ENCODE peak calls at places on chromosome 2, in seven cellular contexts. M is HepG2, Z is colonic mucosa, N is breast epithelium, S is heart left ventricle, B is DND-41, K is left ventricle myocardium inferior. W is an unnamed sample. For H3K4me1, the result is how much of the 10 kb centered on the place peaks cover.

GRCh38 chr2:223941579-223942277 is 3.4 kb downstream of the WDFY1 start:
- DNase-seq in M (no peak), Z (no peak), N (no peak), S (no peak), B (no peak), K (no peak), W (no peak)

GRCh38 chr2:11080253-11081115 is 74.8 kb upstream of the SLC66A3 start:
- DNase-seq in M (no peak), Z (no peak), N (no peak), S (no peak), B (no peak), K (no peak), W (peak)

GRCh38 chr2:241809383-241810303 is 650 bp downstream of the NEU4 start:
- DNase-seq in M (no peak), Z (peak), N (no peak), S (peak), B (no peak), K (no peak), W (no peak)

GRCh38 chr2:72949642-72950041 is 32.3 kb downstream of the EMX1 start:
- DNase-seq in M (no peak), Z (no peak), N (no peak), S (no peak), B (no peak), K (no peak), W (no peak)

GRCh38 chr2:10260130-10260529 is 42.6 kb upstream of the HPCAL1 start:
- DNase-seq in M (no peak), Z (peak), N (no peak), S (no peak), B (no peak), K (peak), W (no peak)

GRCh38 chr2:165114345-165114943 is 89.4 kb downstream of the SCN3A start:
- DNase-seq in M (peak), Z (no peak), N (no peak), S (no peak), B (no peak), K (no peak), W (no peak)

GRCh38 chr2:47876912-47877311 is 29.4 kb downstream of the FBXO11 start:
- DNase-seq in M (no peak), Z (no peak), N (no peak), S (no peak), B (no peak), K (no peak), W (no peak)

GRCh38 chr2:201964631-201965206 is 68.9 kb upstream of the FZD7 start:
- DNase-seq in M (no peak), Z (no peak), N (no peak), S (no peak), B (no peak), K (no peak), W (no peak)

GRCh38 chr2:127609818-127610217 is 36.1 kb upstream of the GPR17 start:
- DNase-seq in M (no peak), Z (no peak), N (no peak), S (no peak), B (no peak), K (no peak), W (no peak)

GRCh38 chr2:200252661-200253067 is 53.8 kb upstream of the SPATS2L start:
- DNase-seq in M (no peak), Z (no peak), N (no peak), S (no peak), B (no peak), K (no peak), W (no peak)

GRCh38 chr2:53609561-53609960 is 158.0 kb upstream of the CHAC2 start:
- DNase-seq in M (no peak), Z (no peak), N (no peak), S (no peak), B (no peak), K (no peak), W (no peak)

GRCh38 chr2:50885948-50886347 is 146.0 kb downstream of the NRXN1 start:
- DNase-seq in M (no peak), Z (no peak), N (no peak), S (no peak), B (no peak), K (no peak), W (no peak)

GRCh38 chr2:148814143-148814852 is 60.7 kb upstream of the KIF5C start:
- DNase-seq in M (no peak), Z (peak), N (no peak), S (no peak), B (no peak), K (no peak), W (no peak)

GRCh38 chr2:46304635-46305034 is 7.4 kb downstream of the EPAS1 start:
- DNase-seq in M (no peak), Z (no peak), N (no peak), S (no peak), B (peak), K (no peak), W (no peak)

GRCh38 chr2:46302005-46302696 is 4.9 kb downstream of the EPAS1 start:
- DNase-seq in M (no peak), Z (no peak), N (no peak), S (no peak), B (no peak), K (no peak), W (no peak)

GRCh38 chr2:46303822-46304221 is 6.6 kb downstream of the EPAS1 start:
- DNase-seq in M (no peak), Z (no peak), N (no peak), S (no peak), B (no peak), K (no peak), W (no peak)

GRCh38 chr2:46305177-46305576 is 8.0 kb downstream of the EPAS1 start:
- DNase-seq in M (no peak), Z (no peak), N (no peak), S (no peak), B (no peak), K (no peak), W (no peak)

GRCh38 chr2:46303233-46303632 is 6.0 kb downstream of the EPAS1 start:
- DNase-seq in M (no peak), Z (no peak), N (no peak), S (no peak), B (no peak), K (no peak), W (no peak)
- H3K4me1 ChIP-seq in M (half or more), Z (under half), N (under half), S (under half), B (under half), K (half or more), W (under half)

GRCh38 chr2:18684202-18685040 is 95.1 kb upstream of the NT5C1B start:
- DNase-seq in M (no peak), Z (peak), N (no peak), S (no peak), B (no peak), K (no peak), W (no peak)

GRCh38 chr2:18690342-18690741 is 101.0 kb upstream of the NT5C1B start:
- DNase-seq in M (no peak), Z (no peak), N (no peak), S (no peak), B (no peak), K (no peak), W (peak)
- TF ChIP-seq CTCF in M (peak), Z (no peak), N (no peak), S (no peak), B (peak), K (no peak), W (peak)

DNA sequence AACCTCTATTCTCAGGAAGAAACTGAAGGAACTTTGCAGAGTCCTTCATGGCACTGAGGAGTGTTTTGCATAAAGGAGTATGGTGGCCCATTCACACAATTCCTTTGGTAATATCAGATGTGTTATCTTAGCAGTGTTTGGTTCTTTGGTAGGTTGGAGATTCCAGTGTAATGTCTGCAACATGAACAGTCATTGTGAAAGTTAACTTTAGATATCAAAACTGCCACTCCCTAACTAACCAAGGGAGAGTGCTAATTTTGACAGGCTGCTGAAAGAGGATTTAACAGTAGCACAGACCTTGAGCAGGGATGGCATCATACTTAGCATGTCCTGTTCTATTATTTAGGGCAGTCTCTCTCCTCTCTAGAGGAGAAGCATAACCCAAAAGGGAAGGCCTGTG is 76.7 kb upstream of the ZFP36L2 start:
- DNase-seq in M (no peak), Z (no peak), N (no peak), S (no peak), B (no peak), K (no peak), W (no peak)
- H3K27ac ChIP-seq in M (no peak), Z (no peak), N (no peak), S (no peak), B (no peak), K (peak), W (no peak)

GRCh38 chr2:15985531-15985930 is 45.2 kb downstream of the MYCN start:
- DNase-seq in M (no peak), Z (no peak), N (no peak), S (no peak), B (no peak), K (no peak), W (no peak)

GRCh38 chr2:15983496-15983895 is 43.1 kb downstream of the MYCN start:
- DNase-seq in M (no peak), Z (no peak), N (no peak), S (no peak), B (no peak), K (no peak), W (no peak)

GRCh38 chr2:15986644-15987043 is 46.3 kb downstream of the MYCN start:
- DNase-seq in M (no peak), Z (no peak), N (no peak), S (no peak), B (no peak), K (no peak), W (no peak)

GRCh38 chr2:15986068-15986560 is 45.8 kb downstream of the MYCN start:
- DNase-seq in M (no peak), Z (no peak), N (no peak), S (no peak), B (no peak), K (no peak), W (no peak)

DNA sequence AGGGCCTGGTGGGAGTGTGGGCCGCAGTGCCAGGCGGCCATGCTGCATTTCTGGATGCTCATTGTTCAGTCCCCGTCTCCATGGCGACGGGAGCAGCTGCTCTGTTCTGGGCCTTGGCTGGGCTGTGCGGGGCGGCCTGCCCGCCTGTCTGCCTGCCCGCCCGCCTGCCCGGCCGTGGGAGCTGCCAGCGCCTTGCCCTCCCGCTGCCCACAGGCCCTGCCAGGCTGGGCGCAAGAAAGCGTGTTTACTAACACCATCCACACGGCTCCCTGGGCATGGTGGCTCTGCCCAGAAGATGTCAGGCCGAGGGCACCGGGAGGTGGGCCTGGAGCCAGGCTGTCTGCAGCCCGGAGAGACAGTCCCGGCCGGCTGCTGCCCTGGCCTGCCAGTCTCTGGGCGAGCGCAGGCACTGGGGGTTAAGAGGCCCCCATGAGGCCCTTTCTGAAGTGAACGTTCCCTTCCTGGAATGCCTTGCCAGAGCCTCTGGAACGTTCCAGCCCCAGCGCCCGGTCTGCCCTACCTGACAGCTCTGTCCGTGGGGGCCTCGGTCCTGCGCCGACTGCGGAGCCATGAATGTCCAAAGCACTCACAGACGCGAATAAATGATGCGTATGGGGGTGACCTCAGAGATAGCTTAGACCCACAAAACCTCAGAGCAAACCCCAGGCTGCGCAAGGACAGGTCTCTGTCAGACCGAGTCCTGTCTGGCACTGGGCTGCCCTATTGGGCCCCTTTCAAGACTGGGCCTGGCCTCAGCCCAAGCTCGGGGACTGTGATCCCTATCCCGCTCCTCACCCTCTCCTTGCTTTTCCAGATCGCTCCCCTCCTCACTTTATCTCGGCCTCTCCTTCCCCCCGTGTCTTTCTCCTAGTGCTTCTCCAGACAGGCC is 44.3 kb downstream of the MYCN start:
- DNase-seq in M (no peak), Z (no peak), N (no peak), S (peak), B (no peak), K (peak), W (peak)
- H3K4me1 ChIP-seq in M (under half), Z (under half), N (under half), S (under half), B (under half), K (under half), W (under half)

GRCh38 chr2:62467475-62468321 is 38.3 kb downstream of the TMEM17 start:
- DNase-seq in M (peak), Z (no peak), N (no peak), S (peak), B (no peak), K (peak), W (no peak)
- TF ChIP-seq CTCF in M (peak), Z (no peak), N (no peak), S (no peak), B (no peak), K (no peak), W (no peak)

GRCh38 chr2:232927041-232927792 is 57.2 kb downstream of the SNORC start:
- DNase-seq in M (no peak), Z (peak), N (no peak), S (no peak), B (no peak), K (no peak), W (peak)
- H3K27ac ChIP-seq in M (no peak), Z (no peak), N (no peak), S (no peak), B (no peak), K (no peak), W (no peak)

DNA sequence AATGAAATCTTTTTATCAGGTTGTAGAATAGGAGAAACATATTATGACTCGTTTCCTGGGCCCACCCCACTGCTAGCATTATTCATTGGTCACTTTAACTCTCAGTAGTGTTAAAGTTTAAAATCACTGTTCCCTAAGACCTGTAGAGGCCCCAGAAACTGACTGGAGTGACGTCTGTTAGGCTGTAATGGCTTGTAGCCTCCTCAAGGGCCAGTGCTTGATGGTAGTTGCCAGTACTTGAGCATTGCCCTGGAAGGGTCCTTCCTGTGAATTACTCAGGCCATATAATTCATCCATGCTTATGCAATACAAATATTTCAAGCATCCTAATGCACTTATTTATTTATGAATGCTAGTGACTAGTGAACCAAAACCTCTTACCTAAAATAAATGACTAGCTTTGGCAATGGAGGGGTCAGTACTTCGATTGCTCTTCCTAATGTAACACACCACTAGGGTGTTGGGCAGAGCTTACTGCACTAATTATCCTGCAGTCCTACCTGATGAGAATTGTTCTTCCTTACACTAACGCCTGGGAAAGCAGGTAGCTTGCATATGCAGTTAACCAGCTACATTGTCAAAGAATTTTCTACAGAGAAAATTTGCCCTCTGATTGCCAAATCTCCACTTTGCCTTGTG is 31.2 kb downstream of the ARHGAP25 start:
- DNase-seq in M (no peak), Z (peak), N (no peak), S (no peak), B (no peak), K (no peak), W (no peak)
- H3K4me1 ChIP-seq in M (under half), Z (under half), N (under half), S (under half), B (half or more), K (under half), W (under half)

DNA sequence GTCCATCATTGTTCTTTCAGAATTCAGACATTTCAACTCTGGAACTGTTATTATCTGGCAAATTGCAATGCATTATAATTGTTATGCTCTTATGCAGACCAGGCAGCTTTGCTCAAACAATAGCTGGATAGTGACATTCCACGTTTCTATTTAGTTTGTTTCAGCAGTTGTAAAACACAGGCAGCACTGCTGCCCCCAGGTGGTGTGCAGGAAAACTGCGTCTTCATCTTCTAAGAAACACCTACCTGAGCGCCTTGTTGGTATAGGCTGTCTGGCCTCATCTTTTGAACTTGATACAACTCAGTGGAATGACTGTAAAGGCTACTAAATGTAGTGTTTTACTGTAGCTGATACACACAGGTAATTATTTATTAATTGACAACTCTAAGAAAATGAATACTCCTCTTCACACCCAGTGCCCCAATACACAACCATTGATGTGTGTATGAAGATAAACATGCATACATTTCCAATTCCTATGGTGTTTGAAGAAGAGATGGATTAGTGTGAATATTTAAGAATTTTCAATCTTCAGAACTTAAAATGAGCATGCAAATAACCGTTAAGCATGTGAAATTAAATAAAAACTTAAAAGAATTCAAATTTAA is 85.5 kb downstream of the CD8B2 start:
- DNase-seq in M (peak), Z (peak), N (no peak), S (no peak), B (peak), K (no peak), W (peak)
- TF ChIP-seq CTCF in M (peak), Z (peak), N (no peak), S (peak), B (peak), K (peak), W (peak)

GRCh38 chr2:133508546-133509165 is 59.6 kb downstream of the NCKAP5 start:
- DNase-seq in M (no peak), Z (no peak), N (no peak), S (no peak), B (no peak), K (no peak), W (no peak)
- H3K27ac ChIP-seq in M (no peak), Z (no peak), N (no peak), S (no peak), B (no peak), K (no peak), W (no peak)

GRCh38 chr2:167133614-167134013 is 245.3 kb downstream of the XIRP2 start:
- DNase-seq in M (no peak), Z (no peak), N (no peak), S (no peak), B (no peak), K (no peak), W (no peak)
- H3K4me1 ChIP-seq in M (under half), Z (under half), N (under half), S (under half), B (under half), K (under half), W (under half)

W was measured in neural progenitor cell.